ENCODE peak calls at places on chromosomes 1 and 21, in seven cellular contexts. K is GM06990; N is GM13977; F is RWPE1; Q is ureter; I is germinal center; B is CD8-positive, alpha-beta T cell. V is an unnamed sample.

GRCh38 chr21:33651965-33652680 is 9.8 kb downstream of the ITSN1 start:
- DNase-seq in Q (no peak), I (no peak), F (no peak), N (no peak), B (no peak), K (no peak), V (no peak)

GRCh38 chr21:44984792-44985440 is 45.1 kb downstream of the SLX9 start:
- DNase-seq in I (no peak), N (no peak), B (no peak), K (no peak), F (no peak), Q (no peak), V (no peak)

GRCh38 chr1:115515270-115515669 is 126.5 kb upstream of the VANGL1 start:
- DNase-seq in N (no peak), K (no peak), Q (no peak), F (no peak), B (no peak), I (no peak), V (no peak)

GRCh38 chr1:150813028-150813707 is 5.1 kb upstream of the CTSK start:
- DNase-seq in B (no peak), K (peak), Q (peak), I (peak), N (no peak), F (peak), V (peak)

GRCh38 chr1:117045644-117046043 is 14.5 kb upstream of the TTF2 start:
- DNase-seq in F (no peak), I (no peak), K (no peak), B (no peak), Q (no peak), N (no peak), V (peak)

GRCh38 chr1:2587860-2588571 is 1.4 kb downstream of the PRXL2B start:
- DNase-seq in I (no peak), N (no peak), K (no peak), Q (no peak), B (no peak), F (no peak), V (no peak)

GRCh38 chr1:183646780-183647179 is 6.3 kb downstream of the APOBEC4 start:
- DNase-seq in I (no peak), N (no peak), K (no peak), B (no peak), Q (no peak), F (no peak), V (no peak)

GRCh38 chr1:22507582-22507981 is 55.7 kb upstream of the EPHA8 start:
- DNase-seq in N (no peak), B (no peak), K (no peak), I (no peak), F (no peak), Q (no peak), V (no peak)

GRCh38 chr1:151542710-151543129 is 2.6 kb downstream of the TUFT1 start:
- DNase-seq in K (no peak), Q (no peak), N (no peak), B (no peak), I (no peak), F (peak), V (no peak)

GRCh38 chr1:227318003-227318851 is at the start of gene CDC42BPA:
- DNase-seq in F (peak), Q (peak), K (peak), N (peak), B (no peak), I (peak), V (no peak)

GRCh38 chr1:205228052-205228451 is 306 bp downstream of the TMCC2 start:
- DNase-seq in Q (no peak), F (no peak), B (no peak), I (no peak), N (peak), K (no peak), V (peak)

GRCh38 chr1:75430526-75430925 is 180.4 kb downstream of the SLC44A5 start:
- DNase-seq in F (no peak), Q (no peak), I (no peak), B (no peak), N (no peak), K (no peak), V (no peak)

GRCh38 chr1:202349263-202349928 is 897 bp downstream of the PPP1R12B start:
- DNase-seq in I (no peak), K (no peak), Q (no peak), F (no peak), N (no peak), B (no peak), V (peak)

GRCh38 chr1:226223157-226223785 is at the start of gene MIXL1:
- DNase-seq in B (no peak), Q (no peak), K (peak), I (peak), F (no peak), N (peak), V (no peak)

GRCh38 chr1:41811051-41811795 is 107.5 kb downstream of the HIVEP3 start:
- DNase-seq in Q (no peak), F (no peak), N (peak), B (no peak), K (peak), I (peak), V (peak)

GRCh38 chr1:91374086-91374485 is 30.6 kb downstream of the HFM1 start:
- DNase-seq in N (no peak), B (no peak), F (no peak), Q (no peak), I (no peak), K (no peak), V (no peak)

GRCh38 chr21:35932232-35932911 is 128.0 kb downstream of the SETD4 start:
- DNase-seq in N (peak), I (peak), Q (no peak), B (no peak), K (peak), F (peak), V (peak)

GRCh38 chr1:115545791-115546733 is 95.7 kb upstream of the VANGL1 start:
- DNase-seq in Q (peak), F (peak), K (no peak), I (no peak), N (no peak), B (no peak), V (no peak)

GRCh38 chr1:19156676-19157075 is 53.4 kb downstream of the UBR4 start:
- DNase-seq in B (no peak), N (no peak), K (no peak), F (no peak), Q (peak), I (no peak), V (no peak)